ENCODE peak calls at places on chromosomes 1 and 21, in seven cellular contexts. One of them, this sample, is unnamed.

GRCh38 chr1:73593379-73593778 is 604.6 kb downstream of the LRRIQ3 start:
- DNase-seq in HFFc6: peak
- DNase-seq in activated CD8-positive, alpha-beta T cell treated with anti-CD3 and anti-CD28 coated beads for 36 hours: no peak
- DNase-seq in astrocyte of the spinal cord: peak
- DNase-seq in HCT116: no peak
- DNase-seq in heart right ventricle: no peak
- DNase-seq in GM12865: no peak
- DNase-seq in this sample: peak

GRCh38 chr1:160830321-160831153 is 32.1 kb downstream of the CD244 start:
- DNase-seq in GM12865: peak
- DNase-seq in HFFc6: peak
- DNase-seq in astrocyte of the spinal cord: peak
- DNase-seq in activated CD8-positive, alpha-beta T cell treated with anti-CD3 and anti-CD28 coated beads for 36 hours: peak
- DNase-seq in HCT116: peak
- DNase-seq in heart right ventricle: peak
- DNase-seq in this sample: peak

GRCh38 chr1:38003261-38004250 is 1.8 kb downstream of the FHL3 start:
- DNase-seq in heart right ventricle: no peak
- DNase-seq in HFFc6: no peak
- DNase-seq in HCT116: no peak
- DNase-seq in astrocyte of the spinal cord: peak
- DNase-seq in activated CD8-positive, alpha-beta T cell treated with anti-CD3 and anti-CD28 coated beads for 36 hours: no peak
- DNase-seq in GM12865: no peak
- DNase-seq in this sample: peak

GRCh38 chr1:94092210-94092613 is 28.7 kb downstream of the ABCA4 start:
- DNase-seq in HCT116: no peak
- DNase-seq in astrocyte of the spinal cord: peak
- DNase-seq in HFFc6: no peak
- DNase-seq in GM12865: peak
- DNase-seq in activated CD8-positive, alpha-beta T cell treated with anti-CD3 and anti-CD28 coated beads for 36 hours: peak
- DNase-seq in heart right ventricle: peak
- DNase-seq in this sample: peak

GRCh38 chr1:185526318-185527307 is 207.6 kb upstream of the HMCN1 start:
- DNase-seq in HCT116: no peak
- DNase-seq in activated CD8-positive, alpha-beta T cell treated with anti-CD3 and anti-CD28 coated beads for 36 hours: no peak
- DNase-seq in HFFc6: no peak
- DNase-seq in heart right ventricle: no peak
- DNase-seq in astrocyte of the spinal cord: no peak
- DNase-seq in GM12865: peak
- DNase-seq in this sample: no peak

GRCh38 chr1:160007577-160008200 is 24.1 kb downstream of the PIGM start:
- DNase-seq in HCT116: peak
- DNase-seq in heart right ventricle: no peak
- DNase-seq in HFFc6: no peak
- DNase-seq in activated CD8-positive, alpha-beta T cell treated with anti-CD3 and anti-CD28 coated beads for 36 hours: no peak
- DNase-seq in GM12865: peak
- DNase-seq in astrocyte of the spinal cord: peak
- DNase-seq in this sample: peak

GRCh38 chr1:159211331-159212136 is 6.9 kb downstream of the ACKR1 start:
- DNase-seq in activated CD8-positive, alpha-beta T cell treated with anti-CD3 and anti-CD28 coated beads for 36 hours: peak
- DNase-seq in HFFc6: no peak
- DNase-seq in astrocyte of the spinal cord: no peak
- DNase-seq in HCT116: peak
- DNase-seq in heart right ventricle: no peak
- DNase-seq in GM12865: peak
- DNase-seq in this sample: peak

GRCh38 chr21:42574234-42575027 is 60.8 kb downstream of the SLC37A1 start:
- DNase-seq in astrocyte of the spinal cord: no peak
- DNase-seq in heart right ventricle: no peak
- DNase-seq in HCT116: no peak
- DNase-seq in HFFc6: no peak
- DNase-seq in GM12865: no peak
- DNase-seq in activated CD8-positive, alpha-beta T cell treated with anti-CD3 and anti-CD28 coated beads for 36 hours: no peak
- DNase-seq in this sample: peak

GRCh38 chr1:208227366-208227765 is 16.8 kb downstream of the PLXNA2 start:
- DNase-seq in activated CD8-positive, alpha-beta T cell treated with anti-CD3 and anti-CD28 coated beads for 36 hours: no peak
- DNase-seq in astrocyte of the spinal cord: no peak
- DNase-seq in HFFc6: no peak
- DNase-seq in HCT116: no peak
- DNase-seq in heart right ventricle: no peak
- DNase-seq in GM12865: no peak
- DNase-seq in this sample: peak

GRCh38 chr1:188888387-188888786 is 1589.3 kb downstream of the BRINP3 start:
- DNase-seq in HCT116: no peak
- DNase-seq in heart right ventricle: no peak
- DNase-seq in HFFc6: no peak
- DNase-seq in GM12865: no peak
- DNase-seq in astrocyte of the spinal cord: no peak
- DNase-seq in activated CD8-positive, alpha-beta T cell treated with anti-CD3 and anti-CD28 coated beads for 36 hours: no peak
- DNase-seq in this sample: no peak

GRCh38 chr1:26279598-26280332 is at the start of gene SH3BGRL3:
- DNase-seq in astrocyte of the spinal cord: peak
- DNase-seq in heart right ventricle: peak
- DNase-seq in HCT116: peak
- DNase-seq in HFFc6: peak
- DNase-seq in activated CD8-positive, alpha-beta T cell treated with anti-CD3 and anti-CD28 coated beads for 36 hours: peak
- DNase-seq in GM12865: peak
- DNase-seq in this sample: peak

GRCh38 chr1:9293512-9294439 is 1.1 kb downstream of the SPSB1 start:
- DNase-seq in HFFc6: peak
- DNase-seq in astrocyte of the spinal cord: no peak
- DNase-seq in activated CD8-positive, alpha-beta T cell treated with anti-CD3 and anti-CD28 coated beads for 36 hours: peak
- DNase-seq in GM12865: peak
- DNase-seq in HCT116: no peak
- DNase-seq in heart right ventricle: no peak
- DNase-seq in this sample: peak

GRCh38 chr21:27219068-27219467 is 252.2 kb upstream of the ADAMTS5 start:
- DNase-seq in heart right ventricle: no peak
- DNase-seq in activated CD8-positive, alpha-beta T cell treated with anti-CD3 and anti-CD28 coated beads for 36 hours: no peak
- DNase-seq in HFFc6: peak
- DNase-seq in HCT116: no peak
- DNase-seq in GM12865: no peak
- DNase-seq in astrocyte of the spinal cord: peak
- DNase-seq in this sample: peak

GRCh38 chr1:7380712-7381111 is 390.4 kb upstream of the VAMP3 start:
- DNase-seq in HCT116: no peak
- DNase-seq in activated CD8-positive, alpha-beta T cell treated with anti-CD3 and anti-CD28 coated beads for 36 hours: no peak
- DNase-seq in HFFc6: no peak
- DNase-seq in GM12865: no peak
- DNase-seq in heart right ventricle: no peak
- DNase-seq in astrocyte of the spinal cord: no peak
- DNase-seq in this sample: no peak

GRCh38 chr1:36300526-36300925 is 5.6 kb upstream of the SH3D21 start:
- DNase-seq in GM12865: no peak
- DNase-seq in activated CD8-positive, alpha-beta T cell treated with anti-CD3 and anti-CD28 coated beads for 36 hours: peak
- DNase-seq in HFFc6: peak
- DNase-seq in heart right ventricle: no peak
- DNase-seq in astrocyte of the spinal cord: no peak
- DNase-seq in HCT116: no peak
- DNase-seq in this sample: peak

GRCh38 chr1:197195100-197195499 is 48.6 kb upstream of the ASPM start:
- DNase-seq in HFFc6: no peak
- DNase-seq in HCT116: no peak
- DNase-seq in heart right ventricle: no peak
- DNase-seq in GM12865: no peak
- DNase-seq in activated CD8-positive, alpha-beta T cell treated with anti-CD3 and anti-CD28 coated beads for 36 hours: no peak
- DNase-seq in astrocyte of the spinal cord: no peak
- DNase-seq in this sample: no peak

GRCh38 chr21:45050786-45051489 is 23.4 kb upstream of the ADARB1 start:
- DNase-seq in GM12865: no peak
- DNase-seq in astrocyte of the spinal cord: peak
- DNase-seq in heart right ventricle: no peak
- DNase-seq in HCT116: no peak
- DNase-seq in activated CD8-positive, alpha-beta T cell treated with anti-CD3 and anti-CD28 coated beads for 36 hours: no peak
- DNase-seq in HFFc6: peak
- DNase-seq in this sample: peak

GRCh38 chr1:203626910-203627246 is 246 bp downstream of the ATP2B4 start:
- DNase-seq in heart right ventricle: no peak
- DNase-seq in astrocyte of the spinal cord: no peak
- DNase-seq in GM12865: no peak
- DNase-seq in activated CD8-positive, alpha-beta T cell treated with anti-CD3 and anti-CD28 coated beads for 36 hours: no peak
- DNase-seq in HCT116: no peak
- DNase-seq in HFFc6: no peak
- DNase-seq in this sample: no peak

GRCh38 chr1:59357645-59358044 is 60.8 kb downstream of the FGGY start:
- DNase-seq in HFFc6: no peak
- DNase-seq in heart right ventricle: no peak
- DNase-seq in HCT116: no peak
- DNase-seq in GM12865: no peak
- DNase-seq in activated CD8-positive, alpha-beta T cell treated with anti-CD3 and anti-CD28 coated beads for 36 hours: no peak
- DNase-seq in astrocyte of the spinal cord: no peak
- DNase-seq in this sample: no peak
- TF ChIP-seq CTCF in HFFc6: no peak
- TF ChIP-seq CTCF in heart right ventricle: no peak
- TF ChIP-seq CTCF in HCT116: no peak
- TF ChIP-seq CTCF in GM12865: no peak
- TF ChIP-seq CTCF in activated CD8-positive, alpha-beta T cell treated with anti-CD3 and anti-CD28 coated beads for 36 hours: no peak
- TF ChIP-seq CTCF in astrocyte of the spinal cord: no peak
- TF ChIP-seq CTCF in this sample: no peak

DNA sequence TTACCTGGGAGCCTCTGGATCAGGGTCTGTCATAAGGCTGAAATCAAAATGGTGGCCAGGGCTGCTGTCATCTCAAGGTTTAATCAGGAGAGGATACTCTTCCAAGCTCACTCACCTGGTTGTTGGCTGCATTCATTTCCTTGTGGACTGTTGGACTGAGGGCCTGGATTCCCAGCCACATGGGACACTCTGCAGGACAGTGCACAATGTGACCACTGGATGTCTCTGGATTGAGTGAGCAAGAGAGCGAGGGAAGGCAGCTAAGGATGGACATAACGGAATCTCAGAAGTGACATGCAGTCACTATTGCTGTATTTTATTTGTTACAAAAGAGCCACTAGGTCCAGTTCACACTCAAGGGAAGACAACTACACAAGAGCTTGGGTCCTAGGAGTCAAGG is 229.1 kb downstream of the S1PR1 start:
- DNase-seq in heart right ventricle: no peak
- DNase-seq in HCT116: no peak
- DNase-seq in GM12865: no peak
- DNase-seq in activated CD8-positive, alpha-beta T cell treated with anti-CD3 and anti-CD28 coated beads for 36 hours: no peak
- DNase-seq in astrocyte of the spinal cord: no peak
- DNase-seq in HFFc6: no peak
- DNase-seq in this sample: no peak
- TF ChIP-seq CTCF in heart right ventricle: no peak
- TF ChIP-seq CTCF in HCT116: no peak
- TF ChIP-seq CTCF in GM12865: no peak
- TF ChIP-seq CTCF in activated CD8-positive, alpha-beta T cell treated with anti-CD3 and anti-CD28 coated beads for 36 hours: no peak
- TF ChIP-seq CTCF in astrocyte of the spinal cord: no peak
- TF ChIP-seq CTCF in HFFc6: no peak
- TF ChIP-seq CTCF in this sample: no peak

GRCh38 chr1:110130989-110131388 is 18.7 kb downstream of the UBL4B start:
- DNase-seq in activated CD8-positive, alpha-beta T cell treated with anti-CD3 and anti-CD28 coated beads for 36 hours: no peak
- DNase-seq in GM12865: no peak
- DNase-seq in astrocyte of the spinal cord: no peak
- DNase-seq in HFFc6: no peak
- DNase-seq in heart right ventricle: no peak
- DNase-seq in HCT116: no peak
- DNase-seq in this sample: no peak

GRCh38 chr1:110134050-110134595 is 16.2 kb upstream of the SLC6A17 start:
- DNase-seq in HCT116: no peak
- DNase-seq in GM12865: no peak
- DNase-seq in astrocyte of the spinal cord: peak
- DNase-seq in activated CD8-positive, alpha-beta T cell treated with anti-CD3 and anti-CD28 coated beads for 36 hours: no peak
- DNase-seq in HFFc6: no peak
- DNase-seq in heart right ventricle: no peak
- DNase-seq in this sample: no peak

GRCh38 chr1:110132682-110133081 is 17.6 kb upstream of the SLC6A17 start:
- DNase-seq in HFFc6: no peak
- DNase-seq in GM12865: no peak
- DNase-seq in astrocyte of the spinal cord: no peak
- DNase-seq in HCT116: no peak
- DNase-seq in activated CD8-positive, alpha-beta T cell treated with anti-CD3 and anti-CD28 coated beads for 36 hours: no peak
- DNase-seq in heart right ventricle: no peak
- DNase-seq in this sample: no peak

GRCh38 chr1:110133436-110133835 is 16.9 kb upstream of the SLC6A17 start:
- DNase-seq in heart right ventricle: no peak
- DNase-seq in HCT116: no peak
- DNase-seq in HFFc6: no peak
- DNase-seq in activated CD8-positive, alpha-beta T cell treated with anti-CD3 and anti-CD28 coated beads for 36 hours: no peak
- DNase-seq in GM12865: no peak
- DNase-seq in astrocyte of the spinal cord: no peak
- DNase-seq in this sample: peak

DNA sequence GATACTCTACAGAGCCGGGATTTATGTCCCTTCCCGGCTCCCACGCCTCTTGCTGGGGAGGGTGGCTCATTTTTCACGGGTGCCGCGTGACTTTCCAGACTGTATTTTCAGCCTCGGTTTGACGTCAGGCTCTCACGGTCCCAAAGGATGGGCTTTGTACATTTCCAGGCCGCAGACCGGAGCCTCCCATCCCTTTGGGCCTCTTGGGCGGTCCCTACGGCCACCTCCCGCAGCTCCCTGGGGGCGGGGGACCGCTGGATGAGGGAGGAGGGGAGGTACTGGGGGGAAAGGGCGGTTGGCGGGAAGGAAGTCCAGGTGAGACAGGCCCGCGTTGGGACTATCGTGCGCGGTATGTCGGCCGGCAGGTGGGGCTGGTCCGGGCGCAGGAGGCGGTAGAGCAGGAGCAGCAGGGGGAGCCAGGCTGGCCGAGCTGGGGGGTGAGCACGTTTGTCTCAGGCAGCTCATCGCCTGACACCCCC is 17.9 kb downstream of the UBL4B start:
- DNase-seq in astrocyte of the spinal cord: no peak
- DNase-seq in HCT116: no peak
- DNase-seq in activated CD8-positive, alpha-beta T cell treated with anti-CD3 and anti-CD28 coated beads for 36 hours: peak
- DNase-seq in heart right ventricle: peak
- DNase-seq in GM12865: no peak
- DNase-seq in HFFc6: no peak
- DNase-seq in this sample: peak
- TF ChIP-seq CTCF in astrocyte of the spinal cord: no peak
- TF ChIP-seq CTCF in HCT116: no peak
- TF ChIP-seq CTCF in activated CD8-positive, alpha-beta T cell treated with anti-CD3 and anti-CD28 coated beads for 36 hours: peak
- TF ChIP-seq CTCF in heart right ventricle: peak
- TF ChIP-seq CTCF in GM12865: no peak
- TF ChIP-seq CTCF in HFFc6: peak
- TF ChIP-seq CTCF in this sample: no peak

DNA sequence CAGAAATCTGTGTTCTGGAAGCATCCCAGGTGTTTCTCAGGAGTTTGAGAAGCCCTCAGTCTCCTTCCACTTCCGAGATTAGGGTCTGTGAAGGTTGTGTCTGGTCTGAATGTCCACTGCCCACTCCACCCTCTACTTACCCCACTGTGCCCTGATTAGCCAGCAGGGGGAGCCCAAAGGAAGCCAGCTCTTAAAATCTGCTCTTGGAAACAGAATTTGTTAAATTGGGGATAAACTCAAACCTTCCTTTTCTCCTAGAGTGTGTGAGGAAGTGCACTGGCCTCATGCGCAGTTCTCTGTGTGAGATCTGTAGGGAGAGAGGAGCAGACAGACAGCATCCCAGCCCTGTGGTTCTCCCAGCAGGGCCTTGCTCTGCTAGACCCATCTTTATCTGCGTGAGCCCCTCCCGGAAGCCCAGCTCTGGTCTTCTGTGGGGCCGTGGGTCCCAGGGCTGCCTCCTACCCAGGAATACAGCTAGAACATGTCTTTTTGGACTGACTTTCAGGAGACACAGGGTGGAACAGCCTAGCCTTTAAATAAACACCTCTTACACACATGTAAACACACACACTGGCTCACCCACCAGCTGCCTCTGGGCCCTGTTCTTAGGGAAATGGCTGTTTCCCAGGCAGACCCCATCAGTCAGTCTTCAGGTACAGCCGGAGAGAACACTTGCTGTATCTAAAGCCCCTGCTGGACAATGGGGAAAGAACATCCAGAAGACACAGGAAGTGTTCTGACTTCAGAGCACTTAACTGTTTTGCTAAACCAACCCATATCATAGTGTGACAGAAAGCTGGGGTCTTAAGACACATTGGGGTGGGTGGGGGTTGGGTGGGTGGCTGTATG is 52.2 kb downstream of the SMYD2 start:
- DNase-seq in GM12865: peak
- DNase-seq in activated CD8-positive, alpha-beta T cell treated with anti-CD3 and anti-CD28 coated beads for 36 hours: peak
- DNase-seq in HCT116: peak
- DNase-seq in HFFc6: peak
- DNase-seq in heart right ventricle: peak
- DNase-seq in astrocyte of the spinal cord: peak
- DNase-seq in this sample: peak
- TF ChIP-seq CTCF in GM12865: peak
- TF ChIP-seq CTCF in activated CD8-positive, alpha-beta T cell treated with anti-CD3 and anti-CD28 coated beads for 36 hours: peak
- TF ChIP-seq CTCF in HCT116: peak
- TF ChIP-seq CTCF in HFFc6: peak
- TF ChIP-seq CTCF in heart right ventricle: peak
- TF ChIP-seq CTCF in astrocyte of the spinal cord: peak
- TF ChIP-seq CTCF in this sample: peak

This sample was measured in fibroblast of mammary gland.